ENCODE peak calls at places on chromosomes 11 and 22, in four cellular contexts. S, Z, O and L are unnamed samples.

GRCh38 chr11:64121637-64122410 is 44.1 kb downstream of the MACROD1 start:
- DNase-seq in S (peak), Z (no peak), O (no peak), L (peak)

GRCh38 chr11:134272381-134273316 is 3.5 kb upstream of the GLB1L3 start:
- DNase-seq in S (peak), Z (no peak), O (no peak), L (peak)

GRCh38 chr11:118434123-118434552 is 2.2 kb upstream of the KMT2A start:
- DNase-seq in S (peak), Z (no peak), O (no peak), L (no peak)

GRCh38 chr11:78419327-78419726 is 1.7 kb upstream of the GAB2 start:
- DNase-seq in S (peak), Z (peak), O (peak), L (peak)

GRCh38 chr22:32708835-32709234 is 92.7 kb upstream of the TIMP3 start:
- DNase-seq in S (peak), Z (no peak), O (no peak), L (no peak)

GRCh38 chr22:40637181-40638150 is 947 bp upstream of the MRTFA start:
- DNase-seq in S (no peak), Z (peak), O (peak), L (no peak)

GRCh38 chr11:79686703-79687419 is 246.0 kb upstream of the TENM4 start:
- DNase-seq in S (no peak), Z (no peak), O (no peak), L (no peak)

GRCh38 chr22:23061471-23062280 is 8.6 kb upstream of the GNAZ start:
- DNase-seq in S (no peak), Z (no peak), O (peak), L (no peak)

GRCh38 chr11:67367014-67367835 is 6.2 kb downstream of the CLCF1 start:
- DNase-seq in S (no peak), Z (no peak), O (no peak), L (no peak)

GRCh38 chr11:114596175-114596919 is 761 bp upstream of the NXPE4 start:
- DNase-seq in S (no peak), Z (no peak), O (no peak), L (no peak)

GRCh38 chr11:117565709-117566108 is 231.3 kb downstream of the DSCAML1 start:
- DNase-seq in S (no peak), Z (no peak), O (no peak), L (no peak)

GRCh38 chr11:64340671-64341335 is 799 bp downstream of the CCDC88B start:
- DNase-seq in S (no peak), Z (peak), O (no peak), L (no peak)

GRCh38 chr11:92969634-92970347 is at the start of gene MTNR1B:
- DNase-seq in S (no peak), Z (no peak), O (no peak), L (no peak)
- H3K4me3 ChIP-seq in S (no peak), Z (no peak), O (no peak), L (peak)

GRCh38 chr11:62087694-62088093 is 36.1 kb upstream of the INCENP start:
- DNase-seq in S (no peak), Z (no peak), O (no peak), L (no peak)

GRCh38 chr11:62088331-62088933 is 35.4 kb upstream of the INCENP start:
- DNase-seq in S (no peak), Z (no peak), O (no peak), L (no peak)
- H3K4me3 ChIP-seq in S (no peak), Z (no peak), O (no peak), L (no peak)

GRCh38 chr11:92225563-92226308 is 1.1 kb downstream of the FAT3 start:
- DNase-seq in S (no peak), Z (no peak), O (no peak), L (no peak)
- H3K4me3 ChIP-seq in S (peak), Z (no peak), O (peak), L (peak)

GRCh38 chr11:24828938-24829337 is 332.1 kb downstream of the LUZP2 start:
- DNase-seq in S (no peak), Z (no peak), O (no peak), L (no peak)
- H3K4me3 ChIP-seq in S (no peak), Z (no peak), O (no peak), L (no peak)

GRCh38 chr22:39361495-39361894 is 11.7 kb downstream of the SYNGR1 start:
- DNase-seq in S (no peak), Z (no peak), O (no peak), L (no peak)

GRCh38 chr22:39362271-39362670 is 12.5 kb downstream of the SYNGR1 start:
- DNase-seq in S (no peak), Z (no peak), O (no peak), L (no peak)

GRCh38 chr22:39360674-39361413 is 11.1 kb downstream of the SYNGR1 start:
- DNase-seq in S (no peak), Z (peak), O (no peak), L (no peak)

GRCh38 chr22:39360242-39360641 is 10.5 kb downstream of the SYNGR1 start:
- DNase-seq in S (no peak), Z (no peak), O (no peak), L (no peak)

GRCh38 chr22:39359659-39360195 is 9.9 kb downstream of the SYNGR1 start:
- DNase-seq in S (no peak), Z (no peak), O (no peak), L (no peak)
- H3K4me3 ChIP-seq in S (no peak), Z (no peak), O (no peak), L (no peak)

DNA sequence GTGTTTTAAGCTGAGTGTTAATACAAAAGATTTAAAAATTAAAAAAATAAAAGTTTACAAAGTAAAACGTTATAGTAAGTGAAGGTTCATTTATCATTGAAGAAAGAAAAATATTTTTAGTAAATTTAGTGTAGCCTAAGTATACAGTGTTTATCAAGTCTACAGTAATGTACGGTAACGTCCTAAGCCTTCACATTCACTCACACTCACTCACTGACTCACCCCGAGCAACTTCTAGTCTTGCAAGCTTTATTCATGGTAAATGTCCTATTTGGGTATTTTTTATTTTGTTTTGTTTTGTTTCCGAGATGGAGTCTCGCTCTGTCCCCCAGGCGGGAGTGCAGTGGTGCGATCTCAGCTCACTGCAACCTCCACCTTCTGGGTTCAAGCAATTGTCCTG is 8.8 kb downstream of the CASTOR1 start:
- DNase-seq in S (no peak), Z (no peak), O (no peak), L (no peak)
- H3K4me3 ChIP-seq in S (no peak), Z (no peak), O (no peak), L (no peak)

GRCh38 chr22:17710023-17710422 is 64.2 kb downstream of the BID start:
- DNase-seq in S (no peak), Z (no peak), O (no peak), L (no peak)

GRCh38 chr22:17706451-17706900 is 67.8 kb downstream of the BID start:
- DNase-seq in S (peak), Z (no peak), O (peak), L (peak)

GRCh38 chr22:17705565-17706450 is 67.3 kb downstream of the BCL2L13 start:
- DNase-seq in S (no peak), Z (no peak), O (no peak), L (no peak)

GRCh38 chr22:17706947-17707346 is 67.3 kb downstream of the BID start:
- DNase-seq in S (no peak), Z (no peak), O (no peak), L (no peak)

GRCh38 chr22:17707526-17707925 is 66.7 kb downstream of the BID start:
- DNase-seq in S (no peak), Z (no peak), O (no peak), L (no peak)
- H3K4me3 ChIP-seq in S (peak), Z (no peak), O (no peak), L (peak)

GRCh38 chr11:46463701-46464100 is 72.1 kb upstream of the CHRM4 start:
- DNase-seq in S (no peak), Z (no peak), O (no peak), L (no peak)
- H3K4me3 ChIP-seq in S (no peak), Z (no peak), O (no peak), L (no peak)